ENCODE peak calls at places on chromosome 15, in nine cellular contexts. W is left ventricle myocardium inferior; C is EL; E is heart left ventricle; R is stimulated activated CD4-positive, alpha-beta T cell treated with anti-CD3 and anti-CD28 coated beads, TNF-alpha, amount 100 ng/mL, for 4 hours; T is activated T-cell treated with anti-CD3 and anti-CD28 coated beads for 1 hour; U is fibroblast of gingiva; G is testis; Y is HT1080. A is an unnamed sample.

GRCh38 chr15:100891316-100892012 is 11.8 kb downstream of the ALDH1A3 start:
- DNase-seq in W (no peak), C (peak), E (no peak), R (no peak), T (no peak), U (no peak), G (no peak), Y (peak), A (no peak)

GRCh38 chr15:90037961-90038633 is 37.0 kb downstream of the ZNF710 start:
- DNase-seq in W (no peak), C (peak), E (peak), R (no peak), T (no peak), U (no peak), G (no peak), Y (no peak), A (peak)

GRCh38 chr15:73950479-73951043 is 24.3 kb downstream of the LOXL1 start:
- DNase-seq in W (no peak), C (peak), E (no peak), R (no peak), T (no peak), U (peak), G (no peak), Y (no peak), A (no peak)

GRCh38 chr15:58522391-58522790 is 90.6 kb downstream of the LIPC start:
- DNase-seq in W (peak), C (no peak), E (peak), R (no peak), T (no peak), U (no peak), G (no peak), Y (no peak), A (no peak)

GRCh38 chr15:70294906-70295305 is 197.2 kb upstream of the TLE3 start:
- DNase-seq in W (no peak), C (no peak), E (no peak), R (no peak), T (no peak), U (no peak), G (no peak), Y (no peak), A (no peak)

GRCh38 chr15:41967506-41968206 is 4.7 kb downstream of the EHD4 start:
- DNase-seq in W (no peak), C (peak), E (no peak), R (no peak), T (no peak), U (no peak), G (peak), Y (peak), A (no peak)

GRCh38 chr15:73426458-73426994 is 16.4 kb upstream of the REC114 start:
- DNase-seq in W (no peak), C (no peak), E (no peak), R (no peak), T (no peak), U (no peak), G (no peak), Y (no peak), A (no peak)

GRCh38 chr15:91890614-91891013 is 37.1 kb downstream of the SLCO3A1 start:
- DNase-seq in W (no peak), C (peak), E (no peak), R (no peak), T (no peak), U (no peak), G (no peak), Y (peak), A (peak)